ENCODE peak calls at places on chromosomes 12 and 14, in seven cellular contexts. U is PC-3, O is kidney epithelial cell, L is activated B cell treated with CpG ODN at 0.5 μM for 24 hours, I is astrocyte of the spinal cord, J is lower leg skin, Z is fibroblast of mammary gland. T is an unnamed sample.
A peak's percentile ranks its signal among the peaks of the same experiment; 100 is the strongest.

GRCh38 chr12:95440401-95440800 is 33.6 kb upstream of the METAP2 start:
- DNase-seq in U (no peak), O (no peak), L (no peak), I (peak; percentile 19), J (no peak), Z (peak; percentile 35), T (no peak)

GRCh38 chr14:59294662-59294992 is 106.2 kb downstream of the DAAM1 start:
- DNase-seq in U (peak; percentile 40), O (no peak), L (no peak), I (peak; percentile 79), J (no peak), Z (peak; percentile 61), T (peak; percentile 11)

GRCh38 chr12:57325395-57325794 is 74.4 kb upstream of the STAC3 start:
- DNase-seq in U (no peak), O (no peak), L (no peak), I (no peak), J (no peak), Z (no peak), T (no peak)

GRCh38 chr14:104130974-104131651 is 7.3 kb upstream of the KIF26A start:
- DNase-seq in U (peak; percentile 79), O (no peak), L (no peak), I (no peak), J (no peak), Z (peak; percentile 34), T (peak; percentile 96)

GRCh38 chr12:121296618-121297476 is at the start of gene CAMKK2:
- DNase-seq in U (peak; percentile 91), O (peak; percentile 28), L (peak; percentile 94), I (peak; percentile 73), J (peak; percentile 68), Z (peak; percentile 65), T (peak; percentile 100)

GRCh38 chr14:87109271-87109670 is 883.7 kb downstream of the GALC start:
- DNase-seq in U (no peak), O (no peak), L (no peak), I (peak; percentile 8), J (no peak), Z (no peak), T (no peak)

GRCh38 chr14:89911018-89911919 is 43.3 kb downstream of the EFCAB11 start:
- DNase-seq in U (peak; percentile 40), O (no peak), L (no peak), I (peak; percentile 86), J (peak; percentile 22), Z (peak; percentile 30), T (no peak)

GRCh38 chr12:22230280-22230794 is 104.2 kb downstream of the ST8SIA1 start:
- DNase-seq in U (peak; percentile 14), O (no peak), L (no peak), I (peak; percentile 79), J (no peak), Z (peak; percentile 63), T (peak; percentile 86)

GRCh38 chr12:91361864-91362263 is 179.2 kb upstream of the DCN start:
- DNase-seq in U (peak; percentile 73), O (peak; percentile 12), L (no peak), I (peak; percentile 68), J (no peak), Z (peak; percentile 66), T (no peak)

GRCh38 chr12:126051611-126052107 is 986.4 kb downstream of the AACS start:
- DNase-seq in U (peak; percentile 74), O (no peak), L (no peak), I (peak; percentile 80), J (no peak), Z (peak; percentile 34), T (no peak)

GRCh38 chr12:84950971-84951546 is 38.5 kb upstream of the SLC6A15 start:
- DNase-seq in U (no peak), O (no peak), L (no peak), I (no peak), J (no peak), Z (no peak), T (no peak)

GRCh38 chr12:113130457-113131135 is 5.0 kb downstream of the RASAL1 start:
- DNase-seq in U (peak; percentile 30), O (no peak), L (peak; percentile 57), I (no peak), J (no peak), Z (no peak), T (peak; percentile 92)

GRCh38 chr14:62117010-62117717 is 354.9 kb downstream of the SNAPC1 start:
- DNase-seq in U (no peak), O (peak; percentile 56), L (peak; percentile 64), I (peak; percentile 75), J (no peak), Z (peak; percentile 30), T (peak; percentile 44)

GRCh38 chr12:119068129-119068856 is 87.0 kb downstream of the SRRM4 start:
- DNase-seq in U (no peak), O (no peak), L (no peak), I (no peak), J (no peak), Z (no peak), T (no peak)

GRCh38 chr12:116539905-116540482 is 19.2 kb upstream of the MAP1LC3B2 start:
- DNase-seq in U (peak; percentile 55), O (no peak), L (no peak), I (peak; percentile 74), J (peak; percentile 62), Z (peak; percentile 81), T (no peak)

GRCh38 chr14:61255968-61256367 is 25.2 kb downstream of the TMEM30B start:
- DNase-seq in U (no peak), O (no peak), L (no peak), I (no peak), J (no peak), Z (no peak), T (no peak)

GRCh38 chr14:64702493-64703392 is 1.5 kb upstream of the PLEKHG3 start:
- DNase-seq in U (peak; percentile 79), O (no peak), L (no peak), I (no peak), J (no peak), Z (no peak), T (no peak)

GRCh38 chr12:2094597-2094996 is 41.8 kb downstream of the CACNA1C start:
- DNase-seq in U (no peak), O (no peak), L (no peak), I (no peak), J (no peak), Z (peak; percentile 17), T (peak; percentile 88)

GRCh38 chr12:80293759-80294158 is 150.3 kb upstream of the PTPRQ start:
- DNase-seq in U (no peak), O (no peak), L (no peak), I (no peak), J (no peak), Z (no peak), T (no peak)

GRCh38 chr12:89756638-89757321 is 48.1 kb upstream of the ATP2B1 start:
- DNase-seq in U (peak; percentile 98), O (peak; percentile 87), L (no peak), I (peak; percentile 97), J (peak; percentile 50), Z (peak; percentile 100), T (peak; percentile 57)

GRCh38 chr14:47186491-47186890 is 488.9 kb downstream of the MDGA2 start:
- DNase-seq in U (no peak), O (peak; percentile 26), L (no peak), I (peak; percentile 49), J (no peak), Z (peak; percentile 3), T (no peak)

GRCh38 chr14:100538566-100539318 is 48.5 kb downstream of the BEGAIN start:
- DNase-seq in U (no peak), O (no peak), L (no peak), I (no peak), J (no peak), Z (no peak), T (peak; percentile 72)

GRCh38 chr14:64770751-64771150 is 66.5 kb downstream of the PLEKHG3 start:
- DNase-seq in U (no peak), O (no peak), L (no peak), I (no peak), J (no peak), Z (no peak), T (peak; percentile 56)

GRCh38 chr12:123713398-123714301 is 1.5 kb downstream of the ATP6V0A2 start:
- DNase-seq in U (peak; percentile 29), O (no peak), L (no peak), I (no peak), J (no peak), Z (peak; percentile 17), T (no peak)
- TF ChIP-seq CTCF in U (no peak), O (no peak), L (no peak), I (no peak), J (no peak), Z (no peak), T (no peak)

GRCh38 chr12:127552838-127553237 is 714.1 kb upstream of the TMEM132C start:
- DNase-seq in U (no peak), O (no peak), L (no peak), I (no peak), J (no peak), Z (no peak), T (no peak)
- TF ChIP-seq CTCF in U (no peak), O (no peak), L (no peak), I (no peak), J (no peak), Z (no peak), T (no peak)

GRCh38 chr12:55973598-55974307 is at the start of gene RAB5B:
- DNase-seq in U (peak; percentile 100), O (peak; percentile 100), L (peak; percentile 83), I (peak; percentile 100), J (peak; percentile 100), Z (peak; percentile 100), T (peak; percentile 98)
- TF ChIP-seq CTCF in U (no peak), O (no peak), L (no peak), I (no peak), J (no peak), Z (no peak), T (no peak)

GRCh38 chr12:92503977-92504966 is 198.5 kb upstream of the PLEKHG7 start:
- DNase-seq in U (no peak), O (no peak), L (no peak), I (no peak), J (no peak), Z (no peak), T (no peak)

GRCh38 chr12:92505373-92506340 is 197.1 kb upstream of the PLEKHG7 start:
- DNase-seq in U (no peak), O (no peak), L (peak; percentile 20), I (peak; percentile 41), J (no peak), Z (peak; percentile 55), T (no peak)

GRCh38 chr12:92503029-92503931 is 199.5 kb upstream of the PLEKHG7 start:
- DNase-seq in U (no peak), O (no peak), L (no peak), I (no peak), J (no peak), Z (no peak), T (no peak)

GRCh38 chr12:92506460-92506859 is 196.3 kb upstream of the PLEKHG7 start:
- DNase-seq in U (no peak), O (no peak), L (no peak), I (no peak), J (no peak), Z (peak; percentile 7), T (no peak)

DNA sequence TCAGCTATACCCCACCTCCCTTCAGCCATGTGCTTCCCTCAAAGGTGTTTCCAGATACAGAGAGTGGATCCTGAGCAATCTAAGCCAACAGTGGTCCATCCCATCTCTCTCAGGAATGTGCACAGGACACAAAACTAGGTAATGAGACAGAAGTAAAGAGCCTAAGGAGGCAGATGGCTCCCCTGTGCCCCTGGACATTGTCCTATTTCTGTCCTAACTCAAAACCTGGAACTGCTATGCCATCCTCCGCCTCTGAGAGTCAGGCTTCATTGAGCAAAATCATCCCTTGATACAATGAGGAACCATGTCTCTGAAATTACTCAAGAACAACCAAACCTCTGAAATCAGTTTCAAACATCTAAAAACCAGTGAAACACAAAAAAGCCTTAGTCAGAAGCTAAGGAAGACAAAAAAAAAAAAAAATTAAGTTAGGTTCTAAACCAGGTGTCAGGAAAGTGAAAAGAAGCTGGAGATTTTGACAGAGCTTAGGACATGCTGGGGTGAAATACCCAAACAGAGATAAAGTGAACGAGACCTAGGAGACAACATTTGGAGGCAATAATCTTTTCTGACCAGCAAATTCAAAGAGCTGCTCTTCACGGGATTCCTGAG is 200.3 kb upstream of the PLEKHG7 start:
- DNase-seq in U (peak; percentile 7), O (no peak), L (no peak), I (no peak), J (no peak), Z (peak; percentile 7), T (no peak)
- TF ChIP-seq CTCF in U (no peak), O (peak; percentile 3), L (no peak), I (no peak), J (no peak), Z (peak; percentile 7), T (peak; percentile 37)